ENCODE peak calls at places on chromosomes 7 and 10, in five cellular contexts. G is coronary artery, P is fibroblast of the aortic adventitia, K is fibroblast of lung, Y is thoracic aorta. X is an unnamed sample.

GRCh38 chr7:132609222-132609621 is 33.0 kb upstream of the PLXNA4 start:
- DNase-seq in G (no peak), P (no peak), K (no peak), Y (no peak), X (no peak)

GRCh38 chr7:129457101-129457500 is 22.9 kb downstream of the STRIP2 start:
- DNase-seq in G (no peak), P (no peak), K (no peak), Y (no peak), X (no peak)

GRCh38 chr7:29197916-29198315 is 3.3 kb downstream of the CHN2 start:
- DNase-seq in G (no peak), P (no peak), K (no peak), Y (no peak), X (no peak)

GRCh38 chr10:102086196-102086595 is 21.0 kb downstream of the HPS6 start:
- DNase-seq in G (no peak), P (no peak), K (no peak), Y (no peak), X (no peak)

GRCh38 chr7:18393465-18394118 is 102.0 kb upstream of the HDAC9 start:
- DNase-seq in G (no peak), P (no peak), K (no peak), Y (no peak), X (no peak)

GRCh38 chr10:122077311-122077875 is 88.4 kb downstream of the TACC2 start:
- DNase-seq in G (no peak), P (no peak), K (no peak), Y (no peak), X (no peak)

GRCh38 chr10:90592903-90593302 is 264.9 kb downstream of the HTR7 start:
- DNase-seq in G (no peak), P (peak), K (peak), Y (peak), X (no peak)

GRCh38 chr7:138006106-138006505 is 4.2 kb upstream of the CREB3L2 start:
- DNase-seq in G (no peak), P (no peak), K (no peak), Y (no peak), X (no peak)

GRCh38 chr7:152108359-152108758 is 82.9 kb downstream of the GALNT11 start:
- DNase-seq in G (no peak), P (no peak), K (no peak), Y (no peak), X (no peak)

GRCh38 chr7:146960747-146961416 is 844.3 kb downstream of the CNTNAP2 start:
- DNase-seq in G (no peak), P (no peak), K (no peak), Y (no peak), X (no peak)

GRCh38 chr7:33050425-33051318 is 11.9 kb downstream of the NT5C3A start:
- DNase-seq in G (no peak), P (peak), K (peak), Y (no peak), X (no peak)

GRCh38 chr10:102040721-102041120 is 15.3 kb downstream of the ARMH3 start:
- DNase-seq in G (no peak), P (no peak), K (no peak), Y (no peak), X (no peak)

GRCh38 chr7:131107343-131108211 is 220.1 kb upstream of the MKLN1 start:
- DNase-seq in G (peak), P (peak), K (peak), Y (peak), X (no peak)

GRCh38 chr7:21256310-21256877 is 171.5 kb upstream of the SP4 start:
- DNase-seq in G (no peak), P (peak), K (peak), Y (no peak), X (no peak)

GRCh38 chr10:21174670-21175495 is 277.8 kb upstream of the NEBL start:
- DNase-seq in G (no peak), P (no peak), K (no peak), Y (no peak), X (no peak)

GRCh38 chr10:47346572-47347302 is 1.4 kb upstream of the RBP3 start:
- DNase-seq in G (no peak), P (no peak), K (peak), Y (no peak), X (no peak)

GRCh38 chr10:125060038-125060437 is 100.3 kb downstream of the CTBP2 start:
- DNase-seq in G (no peak), P (peak), K (peak), Y (no peak), X (no peak)

GRCh38 chr10:133257489-133258065 is 19.1 kb downstream of the ADAM8 start:
- DNase-seq in G (no peak), P (peak), K (peak), Y (no peak), X (no peak)

GRCh38 chr10:31867646-31868045 is 61.0 kb downstream of the ARHGAP12 start:
- DNase-seq in G (no peak), P (peak), K (peak), Y (no peak), X (no peak)

GRCh38 chr10:8369666-8370065 is 315.2 kb downstream of the GATA3 start:
- DNase-seq in G (no peak), P (peak), K (no peak), Y (no peak), X (no peak)

GRCh38 chr7:73528204-73528603 is 6.1 kb upstream of the BAZ1B start:
- DNase-seq in G (no peak), P (no peak), K (no peak), Y (no peak), X (no peak)

GRCh38 chr10:107118866-107119265 is 45.6 kb downstream of the SORCS1 start:
- DNase-seq in G (no peak), P (no peak), K (no peak), Y (no peak), X (no peak)

GRCh38 chr10:20017961-20018360 is 201.7 kb downstream of the PLXDC2 start:
- DNase-seq in G (no peak), P (no peak), K (peak), Y (no peak), X (no peak)

GRCh38 chr10:91694170-91694794 is 61.4 kb upstream of the PPP1R3C start:
- DNase-seq in G (no peak), P (peak), K (peak), Y (no peak), X (no peak)

GRCh38 chr10:71531485-71532446 is 135.0 kb downstream of the CDH23 start:
- DNase-seq in G (no peak), P (no peak), K (no peak), Y (no peak), X (no peak)

GRCh38 chr10:116183733-116184447 is 89.1 kb downstream of the GFRA1 start:
- DNase-seq in G (no peak), P (no peak), K (no peak), Y (no peak), X (no peak)

GRCh38 chr7:72603073-72603472 is 190.9 kb upstream of the CALN1 start:
- DNase-seq in G (no peak), P (no peak), K (no peak), Y (no peak), X (no peak)

GRCh38 chr10:72756674-72757385 is 64.9 kb downstream of the MCU start:
- DNase-seq in G (no peak), P (peak), K (no peak), Y (no peak), X (no peak)

GRCh38 chr7:65800890-65801341 is 72.0 kb upstream of the VKORC1L1 start:
- DNase-seq in G (no peak), P (no peak), K (no peak), Y (no peak), X (no peak)

GRCh38 chr7:65798111-65799075 is 74.5 kb upstream of the VKORC1L1 start:
- DNase-seq in G (no peak), P (peak), K (peak), Y (no peak), X (no peak)

GRCh38 chr7:65796205-65796604 is 76.7 kb upstream of the VKORC1L1 start:
- DNase-seq in G (no peak), P (no peak), K (no peak), Y (no peak), X (no peak)
- TF ChIP-seq CTCF in G (no peak), P (no peak), K (no peak), Y (no peak), X (no peak)

GRCh38 chr10:77661100-77661499 is 23.5 kb upstream of the KCNMA1 start:
- DNase-seq in G (no peak), P (no peak), K (no peak), Y (no peak), X (no peak)
- TF ChIP-seq CTCF in G (no peak), P (no peak), K (no peak), Y (no peak), X (no peak)

DNA sequence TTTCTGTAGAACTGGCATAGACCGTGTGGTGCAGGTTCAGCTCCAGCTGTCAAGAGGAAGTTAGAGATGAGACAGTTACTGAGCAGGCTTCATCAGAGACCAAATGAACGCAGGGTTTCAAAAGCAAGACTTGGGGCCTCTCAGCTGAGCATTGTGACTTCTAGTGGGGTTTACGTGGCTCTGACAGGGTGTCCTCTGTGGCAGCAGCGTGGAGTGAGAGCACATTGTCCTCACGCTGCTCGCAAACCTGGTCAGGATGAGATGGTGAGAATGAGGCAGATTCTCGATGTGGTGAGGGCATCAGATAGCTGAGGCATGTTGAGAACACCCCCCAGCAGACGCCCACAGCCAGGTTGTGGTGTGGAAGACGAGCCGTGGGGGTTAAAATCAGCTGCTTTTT is 126.0 kb downstream of the DNAJB6 start:
- DNase-seq in G (no peak), P (no peak), K (no peak), Y (no peak), X (peak)
- TF ChIP-seq CTCF in G (no peak), P (no peak), K (no peak), Y (no peak), X (no peak)

GRCh38 chr7:1080918-1081255 is 7.0 kb upstream of the GPER1 start:
- DNase-seq in G (no peak), P (no peak), K (no peak), Y (no peak), X (no peak)
- TF ChIP-seq CTCF in G (no peak), P (no peak), K (no peak), Y (no peak), X (no peak)

GRCh38 chr10:51046668-51047067 is 27.6 kb upstream of the PRKG1 start:
- DNase-seq in G (no peak), P (peak), K (no peak), Y (no peak), X (no peak)

GRCh38 chr10:51048792-51049191 is 25.5 kb upstream of the PRKG1 start:
- DNase-seq in G (no peak), P (no peak), K (no peak), Y (no peak), X (no peak)

GRCh38 chr10:51052152-51052551 is 22.1 kb upstream of the PRKG1 start:
- DNase-seq in G (no peak), P (peak), K (peak), Y (no peak), X (no peak)

GRCh38 chr10:51047857-51048256 is 26.4 kb upstream of the PRKG1 start:
- DNase-seq in G (no peak), P (peak), K (peak), Y (no peak), X (no peak)
- TF ChIP-seq CTCF in G (no peak), P (peak), K (peak), Y (no peak), X (no peak)

X was measured in type B pancreatic cell.